ENCODE peak calls at places on chromosomes 3 and 15, in four cellular contexts. C is K562, G is HL-60, R is GM12878. X is an unnamed sample.

GRCh38 chr15:55267401-55268053 is 22.1 kb downstream of the RAB27A start:
- DNase-seq in C (no peak), G (peak; percentile 93), R (no peak), X (no peak)

GRCh38 chr3:82208002-82208710 is 446.7 kb upstream of the GBE1 start:
- DNase-seq in C (no peak), G (no peak), R (no peak), X (no peak)

GRCh38 chr15:58458076-58458475 is 26.3 kb downstream of the LIPC start:
- DNase-seq in C (no peak), G (peak; percentile 21), R (no peak), X (no peak)

GRCh38 chr15:89556413-89557262 is 18.6 kb upstream of the TICRR start:
- DNase-seq in C (peak; percentile 70), G (peak; percentile 40), R (no peak), X (no peak)

GRCh38 chr15:81326466-81327212 is 2.7 kb upstream of the STARD5 start:
- DNase-seq in C (no peak), G (no peak), R (no peak), X (no peak)

GRCh38 chr3:4772171-4772804 is 206.9 kb upstream of the BHLHE40 start:
- DNase-seq in C (no peak), G (no peak), R (no peak), X (no peak)

GRCh38 chr3:167872941-167873340 is 137.4 kb downstream of the SERPINI1 start:
- DNase-seq in C (no peak), G (no peak), R (no peak), X (no peak)

GRCh38 chr15:79425591-79426295 is 6.4 kb upstream of the MINAR1 start:
- DNase-seq in C (no peak), G (no peak), R (no peak), X (no peak)

GRCh38 chr3:100046986-100047385 is 67.3 kb downstream of the FILIP1L start:
- DNase-seq in C (no peak), G (no peak), R (no peak), X (no peak)

GRCh38 chr3:123028233-123028828 is 768 bp upstream of the SEMA5B start:
- DNase-seq in C (peak; percentile 56), G (peak; percentile 45), R (no peak), X (peak; percentile 48)

GRCh38 chr15:53564647-53565046 is 194.8 kb downstream of the WDR72 start:
- DNase-seq in C (no peak), G (no peak), R (no peak), X (no peak)

GRCh38 chr15:67405208-67406191 is 115.4 kb upstream of the C15orf61 start:
- DNase-seq in C (no peak), G (no peak), R (no peak), X (no peak)

GRCh38 chr3:138127636-138128365 is 4.4 kb downstream of the A4GNT start:
- DNase-seq in C (no peak), G (no peak), R (no peak), X (no peak)

GRCh38 chr15:51094606-51095569 is at the start of gene TNFAIP8L3:
- DNase-seq in C (no peak), G (no peak), R (no peak), X (no peak)

GRCh38 chr3:178712247-178712646 is 176.0 kb downstream of the KCNMB2 start:
- DNase-seq in C (no peak), G (no peak), R (no peak), X (no peak)

GRCh38 chr3:178709047-178709446 is 172.8 kb downstream of the KCNMB2 start:
- DNase-seq in C (no peak), G (no peak), R (no peak), X (no peak)

GRCh38 chr3:178714971-178715832 is 179.0 kb downstream of the KCNMB2 start:
- DNase-seq in C (no peak), G (no peak), R (no peak), X (no peak)

GRCh38 chr3:178707632-178708031 is 171.4 kb downstream of the KCNMB2 start:
- DNase-seq in C (no peak), G (no peak), R (no peak), X (no peak)

DNA sequence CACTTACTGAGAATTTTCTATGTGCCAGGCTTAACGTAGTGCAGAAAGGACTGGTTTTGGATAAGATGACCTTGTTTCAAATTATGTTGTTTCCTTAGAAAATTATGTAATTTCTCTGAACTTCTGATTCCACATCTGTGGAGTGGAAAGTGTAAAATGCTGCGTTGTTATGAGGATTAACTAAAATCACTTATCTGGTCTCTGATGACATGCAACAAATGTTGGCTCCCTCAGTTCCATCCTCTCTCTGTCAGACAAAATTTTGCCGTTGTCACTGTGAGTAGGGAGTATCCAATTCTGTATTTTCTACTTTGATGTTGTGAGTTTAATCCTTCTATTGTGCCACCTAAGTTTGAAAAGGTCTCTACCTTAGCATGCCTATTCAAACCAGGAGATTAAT is 175.5 kb downstream of the KCNMB2 start:
- DNase-seq in C (no peak), G (no peak), R (no peak), X (no peak)
- TF ChIP-seq POLR2AphosphoS5 in C (no peak), G (no peak), R (no peak), X (no peak)

GRCh38 chr3:190094201-190094718 is 26.4 kb downstream of the P3H2 start:
- DNase-seq in C (no peak), G (no peak), R (no peak), X (no peak)

GRCh38 chr3:190089711-190090110 is 31.0 kb downstream of the P3H2 start:
- DNase-seq in C (no peak), G (no peak), R (peak; percentile 59), X (no peak)

GRCh38 chr3:190088890-190089289 is 31.8 kb downstream of the P3H2 start:
- DNase-seq in C (no peak), G (no peak), R (no peak), X (no peak)

GRCh38 chr3:190096345-190096744 is 24.4 kb downstream of the P3H2 start:
- DNase-seq in C (no peak), G (no peak), R (no peak), X (no peak)

GRCh38 chr3:190092250-190092649 is 28.4 kb downstream of the P3H2 start:
- DNase-seq in C (no peak), G (no peak), R (no peak), X (no peak)
- TF ChIP-seq SPI1 in C (no peak), G (no peak), R (no peak), X (peak; percentile 62)

DNA sequence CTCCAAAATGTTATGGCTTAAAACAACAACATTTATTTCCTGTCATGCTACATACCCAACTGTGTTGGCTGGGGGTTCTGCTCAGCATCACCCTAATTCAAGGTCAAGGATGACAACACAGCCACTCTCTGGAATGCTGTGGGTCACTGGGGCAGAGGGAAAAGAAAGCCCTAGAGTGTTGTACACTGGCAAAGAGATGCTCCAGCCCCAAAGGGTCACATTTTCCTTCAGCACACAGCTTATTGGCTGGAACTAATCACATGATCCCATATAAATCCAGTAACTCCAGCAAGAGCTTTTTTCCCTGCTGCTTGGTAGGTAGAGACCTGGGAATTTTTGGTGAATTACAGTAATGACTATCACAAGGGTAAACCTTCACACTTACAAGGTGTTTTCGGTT is 1041.4 kb downstream of the NTRK3 start:
- DNase-seq in C (no peak), G (no peak), R (no peak), X (no peak)
- TF ChIP-seq POLR2AphosphoS5 in C (no peak), G (no peak), R (no peak), X (no peak)

GRCh38 chr3:16407365-16407764 is 106.1 kb downstream of the RFTN1 start:
- DNase-seq in C (no peak), G (no peak), R (no peak), X (no peak)
- TF ChIP-seq SPI1 in C (no peak), G (no peak), R (no peak), X (no peak)

DNA sequence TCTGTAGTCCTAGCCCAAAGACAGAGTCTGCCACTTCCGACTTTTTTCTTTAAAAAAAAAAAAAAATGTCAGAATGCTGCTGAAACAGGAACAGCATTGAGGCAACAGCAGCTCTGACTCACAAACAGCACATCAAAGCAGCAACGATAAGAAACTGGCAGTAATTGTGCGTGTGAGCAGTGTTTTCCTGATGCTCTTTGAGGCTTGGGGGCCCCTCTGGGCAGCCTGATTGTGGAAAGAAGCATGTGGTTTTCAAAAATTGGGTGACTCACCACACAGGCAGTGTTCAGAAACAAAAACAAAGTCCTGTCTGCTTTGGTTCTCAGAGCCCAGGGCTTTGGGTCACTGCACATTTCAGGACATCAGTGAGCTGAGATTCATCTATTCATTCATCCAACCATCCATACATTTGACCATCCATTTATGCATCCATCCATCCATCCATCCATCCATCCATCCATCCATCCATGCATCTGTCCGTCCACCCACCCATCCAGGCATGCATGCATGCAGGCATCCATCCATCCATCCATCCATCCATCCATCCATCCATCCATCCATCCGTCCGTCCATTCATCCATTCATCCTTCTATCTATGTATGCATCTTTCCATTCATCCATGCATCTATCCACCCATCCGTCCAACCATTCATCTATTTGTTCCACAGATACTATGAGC is 308.4 kb downstream of the RPLP1 start:
- DNase-seq in C (no peak), G (peak; percentile 97), R (peak; percentile 62), X (peak; percentile 37)
- TF ChIP-seq POLR2AphosphoS5 in C (no peak), G (peak; percentile 94), R (no peak), X (no peak)